ENCODE peak calls at places on chromosomes 3 and 15, in four cellular contexts. One of them, this sample, is unnamed.

GRCh38 chr3:27376109-27376772 is 7.1 kb upstream of the NEK10 start:
- DNase-seq in HepG2: peak; percentile 84
- DNase-seq in GM12878: no peak
- DNase-seq in K562: no peak
- DNase-seq in this sample: no peak

GRCh38 chr3:48140284-48140683 is 47.9 kb downstream of the CDC25A start:
- DNase-seq in HepG2: no peak
- DNase-seq in K562: no peak
- DNase-seq in GM12878: no peak
- DNase-seq in this sample: no peak

GRCh38 chr3:129025691-129026435 is 24.8 kb downstream of the EFCC1 start:
- DNase-seq in K562: no peak
- DNase-seq in GM12878: no peak
- DNase-seq in HepG2: no peak
- DNase-seq in this sample: no peak

GRCh38 chr15:67824900-67825879 is at the start of gene SKOR1:
- DNase-seq in GM12878: no peak
- DNase-seq in K562: peak; percentile 45
- DNase-seq in HepG2: no peak
- DNase-seq in this sample: no peak

GRCh38 chr15:101316529-101316928 is 21.5 kb upstream of the SNRPA1 start:
- DNase-seq in K562: no peak
- DNase-seq in HepG2: no peak
- DNase-seq in GM12878: no peak
- DNase-seq in this sample: no peak

GRCh38 chr3:177146646-177147045 is 50.6 kb downstream of the TBL1XR1 start:
- DNase-seq in GM12878: no peak
- DNase-seq in HepG2: no peak
- DNase-seq in K562: no peak
- DNase-seq in this sample: no peak

GRCh38 chr15:100880139-100880896 is 687 bp downstream of the ALDH1A3 start:
- DNase-seq in HepG2: no peak
- DNase-seq in K562: no peak
- DNase-seq in GM12878: no peak
- DNase-seq in this sample: no peak

GRCh38 chr3:9422712-9423424 is 25.5 kb downstream of the SETD5 start:
- DNase-seq in K562: peak; percentile 57
- DNase-seq in HepG2: peak; percentile 98
- DNase-seq in GM12878: no peak
- DNase-seq in this sample: peak; percentile 49

GRCh38 chr3:182258538-182259177 is 534.6 kb upstream of the ATP11B start:
- DNase-seq in GM12878: no peak
- DNase-seq in K562: no peak
- DNase-seq in HepG2: peak; percentile 45
- DNase-seq in this sample: peak; percentile 13

GRCh38 chr3:115646027-115646690 is 22.8 kb downstream of the GAP43 start:
- DNase-seq in GM12878: no peak
- DNase-seq in K562: no peak
- DNase-seq in HepG2: no peak
- DNase-seq in this sample: no peak

GRCh38 chr3:13521309-13521708 is 27.6 kb upstream of the FBLN2 start:
- DNase-seq in HepG2: no peak
- DNase-seq in GM12878: no peak
- DNase-seq in K562: no peak
- DNase-seq in this sample: no peak

GRCh38 chr3:111801697-111802655 is 57.1 kb upstream of the PHLDB2 start:
- DNase-seq in GM12878: no peak
- DNase-seq in K562: no peak
- DNase-seq in HepG2: no peak
- DNase-seq in this sample: no peak

GRCh38 chr3:36903119-36903882 is 41.6 kb downstream of the TRANK1 start:
- DNase-seq in HepG2: no peak
- DNase-seq in K562: no peak
- DNase-seq in GM12878: no peak
- DNase-seq in this sample: no peak

GRCh38 chr3:70824785-70825184 is 512.3 kb upstream of the MDFIC2 start:
- DNase-seq in GM12878: no peak
- DNase-seq in HepG2: no peak
- DNase-seq in K562: no peak
- DNase-seq in this sample: no peak

GRCh38 chr15:68409736-68410370 is 22.1 kb downstream of the ITGA11 start:
- DNase-seq in K562: no peak
- DNase-seq in HepG2: no peak
- DNase-seq in GM12878: no peak
- DNase-seq in this sample: no peak

GRCh38 chr15:73573572-73573971 is 59.6 kb downstream of the NPTN start:
- DNase-seq in HepG2: no peak
- DNase-seq in K562: no peak
- DNase-seq in GM12878: no peak
- DNase-seq in this sample: no peak

GRCh38 chr3:157417247-157417646 is 19.4 kb upstream of the PTX3 start:
- DNase-seq in K562: no peak
- DNase-seq in GM12878: no peak
- DNase-seq in HepG2: no peak
- DNase-seq in this sample: no peak

GRCh38 chr3:98110191-98110908 is 20.2 kb upstream of the OR5H1 start:
- DNase-seq in GM12878: no peak
- DNase-seq in K562: no peak
- DNase-seq in HepG2: no peak
- DNase-seq in this sample: peak; percentile 41

GRCh38 chr3:39267631-39268553 is 11.9 kb downstream of the CX3CR1 start:
- DNase-seq in K562: no peak
- DNase-seq in GM12878: no peak
- DNase-seq in HepG2: no peak
- DNase-seq in this sample: no peak

GRCh38 chr3:112087746-112088145 is 1.6 kb downstream of the C3orf52 start:
- DNase-seq in HepG2: no peak
- DNase-seq in K562: no peak
- DNase-seq in GM12878: no peak
- DNase-seq in this sample: no peak

GRCh38 chr3:9770276-9770812 is 597 bp upstream of the CAMK1 start:
- DNase-seq in K562: no peak
- DNase-seq in GM12878: no peak
- DNase-seq in HepG2: peak; percentile 74
- DNase-seq in this sample: no peak

GRCh38 chr3:182568756-182569155 is 224.5 kb upstream of the ATP11B start:
- DNase-seq in GM12878: no peak
- DNase-seq in K562: no peak
- DNase-seq in HepG2: no peak
- DNase-seq in this sample: no peak

GRCh38 chr3:195101927-195102608 is 168.9 kb downstream of the XXYLT1 start:
- DNase-seq in GM12878: no peak
- DNase-seq in K562: no peak
- DNase-seq in HepG2: no peak
- DNase-seq in this sample: no peak

GRCh38 chr3:195100903-195101591 is 169.9 kb downstream of the XXYLT1 start:
- DNase-seq in K562: no peak
- DNase-seq in HepG2: no peak
- DNase-seq in GM12878: no peak
- DNase-seq in this sample: no peak

GRCh38 chr3:195103623-195104022 is 167.3 kb downstream of the XXYLT1 start:
- DNase-seq in K562: no peak
- DNase-seq in GM12878: no peak
- DNase-seq in HepG2: no peak
- DNase-seq in this sample: no peak

GRCh38 chr3:195104340-195104739 is 166.6 kb downstream of the XXYLT1 start:
- DNase-seq in K562: no peak
- DNase-seq in HepG2: no peak
- DNase-seq in GM12878: no peak
- DNase-seq in this sample: no peak

GRCh38 chr3:195102609-195103467 is 168.1 kb downstream of the XXYLT1 start:
- DNase-seq in K562: no peak
- DNase-seq in HepG2: no peak
- DNase-seq in GM12878: no peak
- DNase-seq in this sample: no peak
- TF ChIP-seq SP1 in K562: no peak
- TF ChIP-seq SP1 in HepG2: no peak
- TF ChIP-seq SP1 in GM12878: no peak
- TF ChIP-seq SP1 in this sample: no peak

DNA sequence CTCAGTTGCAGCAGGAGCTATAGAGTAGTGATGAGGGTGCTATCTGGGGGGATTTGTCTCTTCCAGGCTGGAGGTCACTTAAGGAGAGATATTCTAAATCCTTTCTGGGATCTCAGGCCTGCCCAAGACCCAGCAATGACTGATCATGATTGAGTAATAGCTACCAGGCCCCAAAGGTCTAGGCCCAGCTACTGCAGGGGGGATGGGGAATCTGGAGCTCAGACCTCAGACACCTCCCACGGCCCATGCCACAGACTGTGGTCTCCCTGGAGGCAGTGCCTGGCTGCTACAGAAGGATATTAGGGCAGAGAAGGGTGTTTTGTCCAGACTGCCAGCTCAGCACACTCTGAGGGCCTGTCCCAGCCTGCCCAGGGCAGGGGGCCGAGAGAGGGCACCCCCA is 6.9 kb downstream of the SLC38A3 start:
- DNase-seq in GM12878: no peak
- DNase-seq in HepG2: no peak
- DNase-seq in K562: no peak
- DNase-seq in this sample: no peak
- TF ChIP-seq TARDBP in GM12878: no peak
- TF ChIP-seq TARDBP in HepG2: no peak
- TF ChIP-seq TARDBP in K562: no peak
- TF ChIP-seq TARDBP in this sample: no peak

DNA sequence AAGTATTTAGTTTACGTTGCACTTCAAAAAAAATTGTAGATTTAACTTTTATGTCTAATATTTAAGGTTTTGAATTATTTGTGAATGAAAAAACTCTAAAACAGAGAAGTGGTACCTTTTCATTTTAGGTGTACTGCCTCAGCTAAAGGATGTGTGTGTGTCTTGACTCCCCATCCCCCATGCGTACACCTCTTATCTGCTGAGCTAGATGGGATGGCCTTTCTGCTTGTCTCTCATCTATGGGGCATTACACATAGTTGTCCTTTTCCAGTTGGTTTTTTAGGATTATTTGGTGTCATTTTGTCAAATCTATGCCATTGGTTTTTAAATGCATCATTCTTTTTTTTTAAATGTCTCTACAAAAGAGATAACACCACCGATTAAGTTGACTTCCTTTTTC is 110.9 kb downstream of the FNDC3B start:
- DNase-seq in HepG2: no peak
- DNase-seq in GM12878: no peak
- DNase-seq in K562: no peak
- DNase-seq in this sample: no peak
- TF ChIP-seq FOXM1 in HepG2: no peak
- TF ChIP-seq FOXM1 in GM12878: no peak
- TF ChIP-seq FOXM1 in K562: no peak
- TF ChIP-seq FOXM1 in this sample: no peak

GRCh38 chr15:49270541-49271421 is 100.7 kb downstream of the GALK2 start:
- DNase-seq in K562: no peak
- DNase-seq in HepG2: no peak
- DNase-seq in GM12878: no peak
- DNase-seq in this sample: no peak
- TF ChIP-seq SP1 in K562: no peak
- TF ChIP-seq SP1 in HepG2: no peak
- TF ChIP-seq SP1 in GM12878: no peak
- TF ChIP-seq SP1 in this sample: no peak

DNA sequence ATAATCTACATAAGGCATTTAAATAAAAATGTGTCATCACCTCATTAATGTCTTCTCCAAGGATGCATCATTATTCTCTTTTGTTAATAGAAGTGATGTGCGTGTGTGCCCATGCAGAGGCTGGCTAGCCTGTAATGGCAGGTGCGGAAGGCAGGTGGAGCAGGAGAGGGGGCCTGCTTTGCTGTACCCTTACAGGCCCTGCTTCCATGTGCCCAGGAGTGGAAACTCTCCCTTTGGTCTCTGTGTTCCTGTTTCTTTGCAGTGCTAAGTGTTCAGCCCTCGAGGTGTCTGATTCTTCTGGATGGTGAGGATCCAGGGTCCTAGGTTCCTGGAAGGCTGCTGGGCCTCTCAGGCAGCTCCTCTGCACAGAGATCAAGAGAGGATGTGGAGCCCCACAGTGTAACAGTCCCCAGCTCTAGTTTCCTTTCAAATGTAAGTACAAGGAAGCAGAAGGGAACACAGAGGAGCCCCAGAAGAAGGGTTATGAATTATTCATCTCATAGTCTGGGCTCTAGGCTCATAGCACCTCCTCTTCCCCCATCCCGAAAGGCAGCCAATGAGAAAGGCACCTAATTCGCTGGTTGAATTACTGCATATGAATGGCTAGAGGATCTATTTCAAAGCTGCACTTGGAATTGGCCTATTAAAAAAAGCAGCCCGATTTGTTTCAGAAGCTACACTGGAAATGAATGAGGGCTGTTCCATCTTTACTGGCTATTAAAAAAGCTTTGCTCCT is 39.1 kb upstream of the AGBL1 start:
- DNase-seq in HepG2: no peak
- DNase-seq in GM12878: no peak
- DNase-seq in K562: no peak
- DNase-seq in this sample: no peak
- TF ChIP-seq TARDBP in HepG2: no peak
- TF ChIP-seq TARDBP in GM12878: no peak
- TF ChIP-seq TARDBP in K562: no peak
- TF ChIP-seq TARDBP in this sample: no peak

GRCh38 chr3:12273045-12273695 is 15.7 kb upstream of the PPARG start:
- DNase-seq in K562: no peak
- DNase-seq in GM12878: peak; percentile 40
- DNase-seq in HepG2: no peak
- DNase-seq in this sample: no peak
- TF ChIP-seq FOXM1 in K562: no peak
- TF ChIP-seq FOXM1 in GM12878: no peak
- TF ChIP-seq FOXM1 in HepG2: no peak
- TF ChIP-seq FOXM1 in this sample: no peak